ENCODE peak calls at places on chromosome 22, in nine cellular contexts. J is OCI-M1; M is stimulated activated CD8-positive, alpha-beta memory T cell treated with anti-CD3 and anti-CD28 coated beads, Interleukin-2, amount 100 ng/mL, for 1 hour; N is activated CD8-positive, alpha-beta memory T cell treated with anti-CD3 and anti-CD28 coated beads, Interleukin-2, amount 50 U/mL, for 48 hours; G is RCC 7860; B is fibroblast of mammary gland; E is effector memory CD4-positive, alpha-beta T cell; K is activated CD4-positive, alpha-beta T cell treated with anti-CD3 and anti-CD28 coated beads for 4 hours; X is activated naive CD4-positive, alpha-beta T cell treated with Interleukin-2 at 50 U/mL for 16 hours. Q is an unnamed sample.

GRCh38 chr22:43493297-43493696 is 81.5 kb downstream of the MPPED1 start:
- DNase-seq in X (no peak), B (no peak), J (no peak), N (no peak), E (no peak), M (no peak), K (no peak), G (no peak), Q (no peak)

GRCh38 chr22:48488611-48489456 is 1338.8 kb downstream of the BRD1 start:
- DNase-seq in K (no peak), J (no peak), N (peak), E (no peak), B (no peak), X (no peak), M (no peak), G (no peak), Q (no peak)

GRCh38 chr22:26585104-26585790 is 4.7 kb downstream of the TPST2 start:
- DNase-seq in J (peak), K (no peak), N (no peak), G (peak), B (peak), E (no peak), X (no peak), M (no peak), Q (peak)

GRCh38 chr22:21446128-21446826 is 20.9 kb upstream of the TMEM191C start:
- DNase-seq in N (peak), K (no peak), E (no peak), M (no peak), B (no peak), X (no peak), J (no peak), G (no peak), Q (no peak)

GRCh38 chr22:41910599-41911291 is 4.1 kb downstream of the SHISA8 start:
- DNase-seq in K (peak), J (no peak), B (peak), X (peak), M (no peak), G (no peak), E (no peak), N (peak), Q (no peak)

GRCh38 chr22:18962308-18962635 is 26.2 kb upstream of the PRODH start:
- DNase-seq in X (no peak), M (no peak), B (no peak), G (no peak), E (no peak), K (no peak), N (no peak), J (no peak), Q (no peak)

GRCh38 chr22:36900880-36901279 is 12.5 kb upstream of the CSF2RB start:
- DNase-seq in G (no peak), K (no peak), E (no peak), M (no peak), J (peak), X (no peak), B (no peak), N (no peak), Q (no peak)

GRCh38 chr22:28801845-28802594 is 1.7 kb upstream of the XBP1 start:
- DNase-seq in G (no peak), E (no peak), K (no peak), B (peak), N (no peak), X (no peak), J (peak), M (no peak), Q (no peak)

Q was measured in coronary artery.